ENCODE peak calls at places on chromosomes 6 and 20, in nine cellular contexts. One of them, this sample, is unnamed.

GRCh38 chr6:4370066-4370465 is 234.7 kb upstream of the ECI2 start:
- DNase-seq in lower lobe of right lung: no peak
- DNase-seq in AG09319: peak
- DNase-seq in fibroblast of lung: peak
- DNase-seq in thoracic aorta: no peak
- DNase-seq in A549: peak
- DNase-seq in neural crest cell: no peak
- DNase-seq in GM12865: no peak
- DNase-seq in BE2C: no peak
- DNase-seq in this sample: no peak

GRCh38 chr6:27948237-27948636 is 8.8 kb upstream of the OR2B6 start:
- DNase-seq in lower lobe of right lung: no peak
- DNase-seq in AG09319: no peak
- DNase-seq in fibroblast of lung: no peak
- DNase-seq in thoracic aorta: no peak
- DNase-seq in A549: no peak
- DNase-seq in neural crest cell: no peak
- DNase-seq in GM12865: no peak
- DNase-seq in BE2C: no peak
- DNase-seq in this sample: no peak

GRCh38 chr20:53162251-53162835 is 190.2 kb downstream of the TSHZ2 start:
- DNase-seq in lower lobe of right lung: no peak
- DNase-seq in AG09319: peak
- DNase-seq in fibroblast of lung: peak
- DNase-seq in thoracic aorta: no peak
- DNase-seq in A549: peak
- DNase-seq in neural crest cell: peak
- DNase-seq in GM12865: peak
- DNase-seq in BE2C: no peak
- DNase-seq in this sample: no peak

GRCh38 chr6:116866281-116866871 is 10.7 kb upstream of the RFX6 start:
- DNase-seq in lower lobe of right lung: no peak
- DNase-seq in AG09319: no peak
- DNase-seq in fibroblast of lung: no peak
- DNase-seq in thoracic aorta: no peak
- DNase-seq in A549: no peak
- DNase-seq in neural crest cell: no peak
- DNase-seq in GM12865: peak
- DNase-seq in BE2C: no peak
- DNase-seq in this sample: no peak

GRCh38 chr6:78810146-78810545 is 57.2 kb upstream of the IRAK1BP1 start:
- DNase-seq in lower lobe of right lung: no peak
- DNase-seq in AG09319: peak
- DNase-seq in fibroblast of lung: peak
- DNase-seq in thoracic aorta: no peak
- DNase-seq in A549: peak
- DNase-seq in neural crest cell: peak
- DNase-seq in GM12865: peak
- DNase-seq in BE2C: peak
- DNase-seq in this sample: no peak

GRCh38 chr6:40011844-40012243 is 77.6 kb upstream of the MOCS1 start:
- DNase-seq in lower lobe of right lung: no peak
- DNase-seq in AG09319: no peak
- DNase-seq in fibroblast of lung: no peak
- DNase-seq in thoracic aorta: no peak
- DNase-seq in A549: no peak
- DNase-seq in neural crest cell: no peak
- DNase-seq in GM12865: no peak
- DNase-seq in BE2C: no peak
- DNase-seq in this sample: no peak

GRCh38 chr6:145587342-145587741 is 148.0 kb downstream of the EPM2A start:
- DNase-seq in lower lobe of right lung: no peak
- DNase-seq in AG09319: no peak
- DNase-seq in fibroblast of lung: no peak
- DNase-seq in thoracic aorta: no peak
- DNase-seq in A549: no peak
- DNase-seq in neural crest cell: no peak
- DNase-seq in GM12865: no peak
- DNase-seq in BE2C: no peak
- DNase-seq in this sample: no peak

GRCh38 chr20:10264166-10264558 is 45.5 kb downstream of the SNAP25 start:
- DNase-seq in lower lobe of right lung: no peak
- DNase-seq in AG09319: no peak
- DNase-seq in fibroblast of lung: no peak
- DNase-seq in thoracic aorta: no peak
- DNase-seq in A549: no peak
- DNase-seq in neural crest cell: no peak
- DNase-seq in GM12865: no peak
- DNase-seq in BE2C: no peak
- DNase-seq in this sample: no peak

GRCh38 chr6:147787407-147787806 is 278.9 kb downstream of the SAMD5 start:
- DNase-seq in lower lobe of right lung: no peak
- DNase-seq in AG09319: no peak
- DNase-seq in fibroblast of lung: no peak
- DNase-seq in thoracic aorta: no peak
- DNase-seq in A549: no peak
- DNase-seq in neural crest cell: no peak
- DNase-seq in GM12865: no peak
- DNase-seq in BE2C: no peak
- DNase-seq in this sample: no peak

GRCh38 chr6:147116043-147116442 is 88.2 kb upstream of the STXBP5 start:
- DNase-seq in lower lobe of right lung: no peak
- DNase-seq in AG09319: no peak
- DNase-seq in fibroblast of lung: no peak
- DNase-seq in thoracic aorta: no peak
- DNase-seq in A549: no peak
- DNase-seq in neural crest cell: no peak
- DNase-seq in GM12865: no peak
- DNase-seq in BE2C: no peak
- DNase-seq in this sample: no peak

GRCh38 chr6:87793340-87793739 is 91.3 kb upstream of the AKIRIN2 start:
- DNase-seq in lower lobe of right lung: no peak
- DNase-seq in AG09319: no peak
- DNase-seq in fibroblast of lung: no peak
- DNase-seq in thoracic aorta: no peak
- DNase-seq in A549: no peak
- DNase-seq in neural crest cell: no peak
- DNase-seq in GM12865: no peak
- DNase-seq in BE2C: no peak
- DNase-seq in this sample: no peak

GRCh38 chr6:110646951-110647910 is 168.0 kb downstream of the CDK19 start:
- DNase-seq in lower lobe of right lung: no peak
- DNase-seq in AG09319: no peak
- DNase-seq in fibroblast of lung: no peak
- DNase-seq in thoracic aorta: no peak
- DNase-seq in A549: no peak
- DNase-seq in neural crest cell: no peak
- DNase-seq in GM12865: no peak
- DNase-seq in BE2C: no peak
- DNase-seq in this sample: no peak
- TF ChIP-seq CTCF in lower lobe of right lung: peak
- TF ChIP-seq CTCF in AG09319: peak
- TF ChIP-seq CTCF in fibroblast of lung: peak
- TF ChIP-seq CTCF in thoracic aorta: no peak
- TF ChIP-seq CTCF in A549: no peak
- TF ChIP-seq CTCF in neural crest cell: peak
- TF ChIP-seq CTCF in GM12865: peak
- TF ChIP-seq CTCF in BE2C: peak
- TF ChIP-seq CTCF in this sample: no peak

DNA sequence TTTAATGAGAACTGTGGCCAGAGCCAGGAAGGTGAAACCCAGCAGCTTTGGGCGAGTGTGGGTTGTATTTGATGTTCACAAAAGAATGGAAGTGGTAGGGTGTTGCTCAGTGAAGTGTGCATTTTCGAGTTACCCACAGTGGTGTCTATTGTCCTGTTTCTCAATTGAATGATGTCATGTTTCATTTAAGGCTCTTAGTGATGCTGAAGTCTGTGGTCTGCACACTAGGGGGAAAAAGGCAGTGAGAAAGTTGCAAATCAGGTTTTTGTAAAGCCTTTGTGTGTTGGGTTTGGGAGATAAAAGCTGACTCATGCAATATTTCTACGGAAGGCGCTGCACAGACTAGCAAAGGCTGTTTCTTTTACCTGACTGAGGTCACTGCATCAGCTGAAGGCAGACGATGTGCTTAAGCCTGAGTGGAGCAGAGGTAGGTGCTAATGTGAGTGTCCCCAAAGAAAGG is 121.1 kb downstream of the PLEKHG1 start:
- DNase-seq in lower lobe of right lung: no peak
- DNase-seq in AG09319: no peak
- DNase-seq in fibroblast of lung: peak
- DNase-seq in thoracic aorta: no peak
- DNase-seq in A549: no peak
- DNase-seq in neural crest cell: peak
- DNase-seq in GM12865: peak
- DNase-seq in BE2C: no peak
- DNase-seq in this sample: no peak
- TF ChIP-seq CTCF in lower lobe of right lung: no peak
- TF ChIP-seq CTCF in AG09319: no peak
- TF ChIP-seq CTCF in fibroblast of lung: no peak
- TF ChIP-seq CTCF in thoracic aorta: no peak
- TF ChIP-seq CTCF in A549: no peak
- TF ChIP-seq CTCF in neural crest cell: peak
- TF ChIP-seq CTCF in GM12865: no peak
- TF ChIP-seq CTCF in BE2C: no peak
- TF ChIP-seq CTCF in this sample: no peak

GRCh38 chr20:44756011-44756688 is 10.5 kb downstream of the KCNK15 start:
- DNase-seq in lower lobe of right lung: no peak
- DNase-seq in AG09319: no peak
- DNase-seq in fibroblast of lung: no peak
- DNase-seq in thoracic aorta: no peak
- DNase-seq in A549: no peak
- DNase-seq in neural crest cell: no peak
- DNase-seq in GM12865: no peak
- DNase-seq in BE2C: no peak
- DNase-seq in this sample: no peak
- TF ChIP-seq CTCF in lower lobe of right lung: no peak
- TF ChIP-seq CTCF in AG09319: no peak
- TF ChIP-seq CTCF in fibroblast of lung: no peak
- TF ChIP-seq CTCF in thoracic aorta: no peak
- TF ChIP-seq CTCF in A549: no peak
- TF ChIP-seq CTCF in neural crest cell: no peak
- TF ChIP-seq CTCF in GM12865: no peak
- TF ChIP-seq CTCF in BE2C: no peak
- TF ChIP-seq CTCF in this sample: no peak

GRCh38 chr6:3270258-3270657 is 11.5 kb downstream of the PSMG4 start:
- DNase-seq in lower lobe of right lung: peak
- DNase-seq in AG09319: no peak
- DNase-seq in fibroblast of lung: no peak
- DNase-seq in thoracic aorta: no peak
- DNase-seq in A549: no peak
- DNase-seq in neural crest cell: no peak
- DNase-seq in GM12865: no peak
- DNase-seq in BE2C: no peak
- DNase-seq in this sample: no peak

GRCh38 chr6:3271756-3272155 is 13.0 kb downstream of the PSMG4 start:
- DNase-seq in lower lobe of right lung: no peak
- DNase-seq in AG09319: no peak
- DNase-seq in fibroblast of lung: no peak
- DNase-seq in thoracic aorta: no peak
- DNase-seq in A549: no peak
- DNase-seq in neural crest cell: no peak
- DNase-seq in GM12865: no peak
- DNase-seq in BE2C: no peak
- DNase-seq in this sample: no peak

GRCh38 chr6:3268680-3269079 is 9.9 kb downstream of the PSMG4 start:
- DNase-seq in lower lobe of right lung: no peak
- DNase-seq in AG09319: no peak
- DNase-seq in fibroblast of lung: no peak
- DNase-seq in thoracic aorta: no peak
- DNase-seq in A549: no peak
- DNase-seq in neural crest cell: no peak
- DNase-seq in GM12865: no peak
- DNase-seq in BE2C: no peak
- DNase-seq in this sample: no peak

GRCh38 chr6:3267162-3267561 is 8.4 kb downstream of the PSMG4 start:
- DNase-seq in lower lobe of right lung: no peak
- DNase-seq in AG09319: no peak
- DNase-seq in fibroblast of lung: no peak
- DNase-seq in thoracic aorta: no peak
- DNase-seq in A549: no peak
- DNase-seq in neural crest cell: no peak
- DNase-seq in GM12865: no peak
- DNase-seq in BE2C: no peak
- DNase-seq in this sample: no peak

DNA sequence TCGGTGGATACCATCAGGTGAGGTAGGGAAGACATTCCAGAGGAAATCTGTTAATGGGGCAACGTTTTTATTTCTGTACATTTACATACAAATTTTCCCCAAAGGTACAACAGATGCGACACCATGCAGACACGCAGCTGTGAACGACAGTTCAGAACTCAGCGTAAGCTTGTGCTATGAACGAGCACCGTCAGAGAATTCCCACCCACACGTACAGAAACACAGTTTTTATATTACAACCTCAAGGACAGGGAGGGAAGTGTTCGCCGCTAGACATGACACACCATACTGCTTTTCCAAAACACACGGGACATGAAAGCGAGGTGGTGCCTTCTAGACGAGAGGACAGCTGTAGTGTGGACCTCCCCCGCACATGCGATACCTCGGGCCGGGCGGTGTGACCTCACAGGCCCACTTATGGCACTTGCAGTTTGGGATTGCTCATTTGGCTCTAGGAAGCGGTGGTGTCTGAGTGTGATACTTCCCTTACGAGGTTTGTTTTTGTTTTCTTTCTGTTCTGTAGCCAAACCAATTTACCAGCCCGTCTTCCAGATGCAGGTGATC is 10.7 kb downstream of the PSMG4 start:
- DNase-seq in lower lobe of right lung: no peak
- DNase-seq in AG09319: no peak
- DNase-seq in fibroblast of lung: no peak
- DNase-seq in thoracic aorta: no peak
- DNase-seq in A549: no peak
- DNase-seq in neural crest cell: no peak
- DNase-seq in GM12865: no peak
- DNase-seq in BE2C: no peak
- DNase-seq in this sample: no peak
- TF ChIP-seq CTCF in lower lobe of right lung: no peak
- TF ChIP-seq CTCF in AG09319: no peak
- TF ChIP-seq CTCF in fibroblast of lung: no peak
- TF ChIP-seq CTCF in thoracic aorta: no peak
- TF ChIP-seq CTCF in A549: no peak
- TF ChIP-seq CTCF in neural crest cell: no peak
- TF ChIP-seq CTCF in GM12865: no peak
- TF ChIP-seq CTCF in BE2C: no peak
- TF ChIP-seq CTCF in this sample: no peak

GRCh38 chr20:63082939-63083735 is 76.4 kb upstream of the BHLHE23 start:
- DNase-seq in lower lobe of right lung: peak
- DNase-seq in AG09319: no peak
- DNase-seq in fibroblast of lung: no peak
- DNase-seq in thoracic aorta: no peak
- DNase-seq in A549: no peak
- DNase-seq in neural crest cell: no peak
- DNase-seq in GM12865: no peak
- DNase-seq in BE2C: peak
- DNase-seq in this sample: no peak
- TF ChIP-seq CTCF in lower lobe of right lung: no peak
- TF ChIP-seq CTCF in AG09319: no peak
- TF ChIP-seq CTCF in fibroblast of lung: no peak
- TF ChIP-seq CTCF in thoracic aorta: no peak
- TF ChIP-seq CTCF in A549: no peak
- TF ChIP-seq CTCF in neural crest cell: no peak
- TF ChIP-seq CTCF in GM12865: no peak
- TF ChIP-seq CTCF in BE2C: no peak
- TF ChIP-seq CTCF in this sample: no peak

This sample was measured in omental fat pad.